ENCODE peak calls at places on chromosomes 11 and 22, in ten cellular contexts. O is fibroblast of the aortic adventitia, Z is NCI-H345, A is upper lobe of right lung, Q is cardiac fibroblast, T is T-helper 1 cell, W is NCI-H446 treated with DMSO at 0.1 percent for 48 hours, E is iris pigment epithelial cell, C is colonic mucosa, D is non-pigmented ciliary epithelial cell. R is an unnamed sample.

GRCh38 chr22:28826921-28827320 is 26.6 kb upstream of the XBP1 start:
- DNase-seq in O (no peak), Z (no peak), A (no peak), Q (no peak), T (no peak), W (no peak), E (no peak), C (no peak), D (no peak), R (no peak)

GRCh38 chr11:62166371-62166770 is 23.6 kb upstream of the SCGB1D1 start:
- DNase-seq in O (no peak), Z (no peak), A (no peak), Q (no peak), T (no peak), W (no peak), E (no peak), C (no peak), D (no peak), R (no peak)

GRCh38 chr22:42344391-42344861 is 74.0 kb upstream of the TCF20 start:
- DNase-seq in O (peak), Z (no peak), A (no peak), Q (no peak), T (no peak), W (peak), E (peak), C (no peak), D (no peak), R (no peak)

GRCh38 chr11:119169272-119169719 is 771 bp downstream of the NLRX1 start:
- DNase-seq in O (peak), Z (no peak), A (peak), Q (peak), T (no peak), W (no peak), E (no peak), C (peak), D (peak), R (peak)

GRCh38 chr22:31122532-31123291 is at the start of gene INPP5J:
- DNase-seq in O (peak), Z (peak), A (peak), Q (peak), T (no peak), W (peak), E (peak), C (peak), D (no peak), R (peak)

GRCh38 chr22:23098230-23098705 is 27.9 kb downstream of the GNAZ start:
- DNase-seq in O (peak), Z (no peak), A (no peak), Q (no peak), T (no peak), W (no peak), E (no peak), C (no peak), D (no peak), R (no peak)

GRCh38 chr11:61539009-61539408 is 30.5 kb downstream of the LRRC10B start:
- DNase-seq in O (peak), Z (no peak), A (no peak), Q (no peak), T (no peak), W (no peak), E (no peak), C (no peak), D (no peak), R (no peak)

GRCh38 chr11:13009921-13010736 is 1.0 kb downstream of the RASSF10 start:
- DNase-seq in O (no peak), Z (peak), A (peak), Q (peak), T (no peak), W (no peak), E (peak), C (peak), D (no peak), R (peak)

GRCh38 chr11:35662061-35662648 is 420 bp upstream of the TRIM44 start:
- DNase-seq in O (no peak), Z (peak), A (no peak), Q (no peak), T (no peak), W (no peak), E (no peak), C (no peak), D (no peak), R (peak)

GRCh38 chr11:20367313-20367948 is 3.9 kb downstream of the HTATIP2 start:
- DNase-seq in O (peak), Z (no peak), A (no peak), Q (peak), T (no peak), W (peak), E (peak), C (no peak), D (peak), R (no peak)

GRCh38 chr11:94007906-94008305 is 13.2 kb upstream of the HEPHL1 start:
- DNase-seq in O (no peak), Z (no peak), A (no peak), Q (no peak), T (no peak), W (no peak), E (no peak), C (no peak), D (no peak), R (no peak)

GRCh38 chr11:2561283-2562180 is 116.7 kb downstream of the KCNQ1 start:
- DNase-seq in O (no peak), Z (no peak), A (peak), Q (no peak), T (peak), W (no peak), E (no peak), C (no peak), D (no peak), R (no peak)

GRCh38 chr11:133386262-133386661 is 146.0 kb downstream of the OPCML start:
- DNase-seq in O (no peak), Z (no peak), A (no peak), Q (no peak), T (no peak), W (no peak), E (no peak), C (no peak), D (no peak), R (no peak)

GRCh38 chr22:32717337-32718240 is 83.9 kb upstream of the TIMP3 start:
- DNase-seq in O (peak), Z (no peak), A (no peak), Q (no peak), T (no peak), W (no peak), E (peak), C (no peak), D (no peak), R (no peak)

GRCh38 chr11:6251120-6251733 is 8.4 kb upstream of the CCKBR start:
- DNase-seq in O (peak), Z (peak), A (peak), Q (peak), T (no peak), W (peak), E (peak), C (peak), D (peak), R (peak)

GRCh38 chr11:76672431-76673163 is 2.0 kb upstream of the LRRC32 start:
- DNase-seq in O (no peak), Z (no peak), A (no peak), Q (no peak), T (no peak), W (no peak), E (no peak), C (no peak), D (no peak), R (no peak)

GRCh38 chr11:60515144-60515855 is at the start of gene MS4A13:
- DNase-seq in O (no peak), Z (no peak), A (no peak), Q (no peak), T (no peak), W (no peak), E (no peak), C (no peak), D (no peak), R (no peak)

GRCh38 chr11:119942583-119943338 is 195.2 kb downstream of the TRIM29 start:
- DNase-seq in O (peak), Z (no peak), A (no peak), Q (no peak), T (no peak), W (no peak), E (no peak), C (no peak), D (no peak), R (no peak)

GRCh38 chr11:5280582-5281102 is 10.9 kb upstream of the HBE1 start:
- DNase-seq in O (peak), Z (peak), A (no peak), Q (peak), T (no peak), W (no peak), E (peak), C (peak), D (peak), R (no peak)

GRCh38 chr22:35051791-35052190 is 14.2 kb upstream of the ISX start:
- DNase-seq in O (no peak), Z (no peak), A (no peak), Q (no peak), T (no peak), W (no peak), E (no peak), C (no peak), D (no peak), R (no peak)

GRCh38 chr11:36478700-36479329 is 31.3 kb downstream of the TRAF6 start:
- DNase-seq in O (peak), Z (peak), A (no peak), Q (peak), T (peak), W (peak), E (peak), C (no peak), D (no peak), R (peak)

GRCh38 chr11:48307760-48308386 is 1.9 kb downstream of the OR4S1 start:
- DNase-seq in O (peak), Z (peak), A (no peak), Q (peak), T (peak), W (no peak), E (peak), C (peak), D (peak), R (peak)

GRCh38 chr11:62461740-62462522 is 43.1 kb downstream of the SCGB1A1 start:
- DNase-seq in O (peak), Z (no peak), A (no peak), Q (peak), T (no peak), W (no peak), E (no peak), C (no peak), D (no peak), R (no peak)

GRCh38 chr22:20624161-20624616 is 116.8 kb downstream of the MED15 start:
- DNase-seq in O (peak), Z (no peak), A (no peak), Q (peak), T (no peak), W (no peak), E (peak), C (no peak), D (no peak), R (no peak)

GRCh38 chr11:85602551-85603218 is 24.5 kb downstream of the DLG2 start:
- DNase-seq in O (peak), Z (no peak), A (no peak), Q (peak), T (no peak), W (no peak), E (peak), C (no peak), D (no peak), R (no peak)

GRCh38 chr22:45195616-45196015 is 31.9 kb downstream of the NUP50 start:
- DNase-seq in O (no peak), Z (no peak), A (no peak), Q (no peak), T (no peak), W (no peak), E (no peak), C (no peak), D (no peak), R (no peak)

GRCh38 chr22:50583294-50583865 is 731 bp upstream of the CHKB start:
- DNase-seq in O (no peak), Z (no peak), A (peak), Q (no peak), T (no peak), W (no peak), E (no peak), C (no peak), D (no peak), R (no peak)

GRCh38 chr11:14202263-14203173 is 156.5 kb downstream of the RRAS2 start:
- DNase-seq in O (no peak), Z (no peak), A (no peak), Q (no peak), T (no peak), W (no peak), E (no peak), C (no peak), D (no peak), R (no peak)

GRCh38 chr22:35589071-35589735 is 27.9 kb downstream of the MB start:
- DNase-seq in O (peak), Z (no peak), A (no peak), Q (peak), T (no peak), W (no peak), E (peak), C (no peak), D (peak), R (peak)

GRCh38 chr11:34327804-34328631 is 29.8 kb downstream of the ABTB2 start:
- DNase-seq in O (peak), Z (no peak), A (no peak), Q (no peak), T (no peak), W (peak), E (peak), C (no peak), D (no peak), R (no peak)

GRCh38 chr11:42315267-42315666 is 855.8 kb upstream of the LRRC4C start:
- DNase-seq in O (peak), Z (no peak), A (no peak), Q (peak), T (no peak), W (no peak), E (no peak), C (no peak), D (no peak), R (no peak)

GRCh38 chr22:44337658-44338004 is 24.9 kb upstream of the SHISAL1 start:
- DNase-seq in O (peak), Z (peak), A (no peak), Q (peak), T (no peak), W (no peak), E (peak), C (no peak), D (no peak), R (no peak)

GRCh38 chr22:30506507-30506968 is 1.0 kb upstream of the SEC14L4 start:
- DNase-seq in O (no peak), Z (no peak), A (peak), Q (no peak), T (no peak), W (no peak), E (no peak), C (no peak), D (no peak), R (no peak)